ENCODE peak calls at places on chromosomes 13 and 19, in nine cellular contexts. One of them, this sample, is unnamed.

GRCh38 chr13:45416521-45417125 is 1.6 kb downstream of the SLC25A30 start:
- DNase-seq in fibroblast of the aortic adventitia: no peak
- DNase-seq in stimulated activated naive CD8-positive, alpha-beta T cell treated with anti-CD3 and anti-CD28 coated beads, Interleukin-15, Interleukin-2, amounts not matched to agents 100 U/mL and 50 U/mL, for 24 hours: no peak
- DNase-seq in CD4-positive, CD25-positive, alpha-beta regulatory T cell: no peak
- DNase-seq in iris pigment epithelial cell: no peak
- DNase-seq in left colon: no peak
- DNase-seq in HS-5: no peak
- DNase-seq in activated naive CD4-positive, alpha-beta T cell: no peak
- DNase-seq in CD4-positive, alpha-beta memory T cell: no peak
- DNase-seq in this sample: no peak

GRCh38 chr19:32373614-32374295 is 28.3 kb downstream of the ZNF507 start:
- DNase-seq in activated naive CD4-positive, alpha-beta T cell: no peak
- DNase-seq in CD4-positive, alpha-beta memory T cell: no peak
- DNase-seq in iris pigment epithelial cell: peak; percentile 100
- DNase-seq in stimulated activated naive CD8-positive, alpha-beta T cell treated with anti-CD3 and anti-CD28 coated beads, Interleukin-15, Interleukin-2, amounts not matched to agents 100 U/mL and 50 U/mL, for 24 hours: no peak
- DNase-seq in fibroblast of the aortic adventitia: peak; percentile 99
- DNase-seq in left colon: peak; percentile 56
- DNase-seq in HS-5: peak; percentile 99
- DNase-seq in CD4-positive, CD25-positive, alpha-beta regulatory T cell: no peak
- DNase-seq in this sample: no peak

GRCh38 chr19:44635581-44636438 is 7.9 kb upstream of the PVR start:
- DNase-seq in fibroblast of the aortic adventitia: peak; percentile 67
- DNase-seq in stimulated activated naive CD8-positive, alpha-beta T cell treated with anti-CD3 and anti-CD28 coated beads, Interleukin-15, Interleukin-2, amounts not matched to agents 100 U/mL and 50 U/mL, for 24 hours: no peak
- DNase-seq in CD4-positive, alpha-beta memory T cell: no peak
- DNase-seq in iris pigment epithelial cell: peak; percentile 53
- DNase-seq in left colon: no peak
- DNase-seq in CD4-positive, CD25-positive, alpha-beta regulatory T cell: no peak
- DNase-seq in HS-5: no peak
- DNase-seq in activated naive CD4-positive, alpha-beta T cell: no peak
- DNase-seq in this sample: no peak

GRCh38 chr13:42047561-42048322 is 706 bp upstream of the DGKH start:
- DNase-seq in fibroblast of the aortic adventitia: peak; percentile 78
- DNase-seq in left colon: peak; percentile 68
- DNase-seq in iris pigment epithelial cell: peak; percentile 75
- DNase-seq in stimulated activated naive CD8-positive, alpha-beta T cell treated with anti-CD3 and anti-CD28 coated beads, Interleukin-15, Interleukin-2, amounts not matched to agents 100 U/mL and 50 U/mL, for 24 hours: peak; percentile 59
- DNase-seq in CD4-positive, alpha-beta memory T cell: peak; percentile 32
- DNase-seq in HS-5: no peak
- DNase-seq in activated naive CD4-positive, alpha-beta T cell: no peak
- DNase-seq in CD4-positive, CD25-positive, alpha-beta regulatory T cell: peak; percentile 82
- DNase-seq in this sample: no peak

GRCh38 chr13:41196011-41196410 is 1.6 kb upstream of the KBTBD7 start:
- DNase-seq in left colon: no peak
- DNase-seq in CD4-positive, alpha-beta memory T cell: no peak
- DNase-seq in fibroblast of the aortic adventitia: no peak
- DNase-seq in stimulated activated naive CD8-positive, alpha-beta T cell treated with anti-CD3 and anti-CD28 coated beads, Interleukin-15, Interleukin-2, amounts not matched to agents 100 U/mL and 50 U/mL, for 24 hours: no peak
- DNase-seq in activated naive CD4-positive, alpha-beta T cell: no peak
- DNase-seq in iris pigment epithelial cell: no peak
- DNase-seq in HS-5: no peak
- DNase-seq in CD4-positive, CD25-positive, alpha-beta regulatory T cell: no peak
- DNase-seq in this sample: no peak

GRCh38 chr19:48616491-48617056 is 1.7 kb upstream of the FAM83E start:
- DNase-seq in stimulated activated naive CD8-positive, alpha-beta T cell treated with anti-CD3 and anti-CD28 coated beads, Interleukin-15, Interleukin-2, amounts not matched to agents 100 U/mL and 50 U/mL, for 24 hours: no peak
- DNase-seq in CD4-positive, alpha-beta memory T cell: no peak
- DNase-seq in iris pigment epithelial cell: no peak
- DNase-seq in activated naive CD4-positive, alpha-beta T cell: no peak
- DNase-seq in fibroblast of the aortic adventitia: no peak
- DNase-seq in HS-5: no peak
- DNase-seq in left colon: no peak
- DNase-seq in CD4-positive, CD25-positive, alpha-beta regulatory T cell: no peak
- DNase-seq in this sample: no peak

GRCh38 chr13:50793026-50793425 is 50.5 kb downstream of the DLEU7 start:
- DNase-seq in activated naive CD4-positive, alpha-beta T cell: no peak
- DNase-seq in CD4-positive, CD25-positive, alpha-beta regulatory T cell: no peak
- DNase-seq in left colon: no peak
- DNase-seq in iris pigment epithelial cell: no peak
- DNase-seq in HS-5: no peak
- DNase-seq in stimulated activated naive CD8-positive, alpha-beta T cell treated with anti-CD3 and anti-CD28 coated beads, Interleukin-15, Interleukin-2, amounts not matched to agents 100 U/mL and 50 U/mL, for 24 hours: no peak
- DNase-seq in CD4-positive, alpha-beta memory T cell: no peak
- DNase-seq in fibroblast of the aortic adventitia: no peak
- DNase-seq in this sample: no peak

GRCh38 chr13:66459143-66459542 is 771.0 kb downstream of the PCDH9 start:
- DNase-seq in CD4-positive, alpha-beta memory T cell: no peak
- DNase-seq in CD4-positive, CD25-positive, alpha-beta regulatory T cell: no peak
- DNase-seq in HS-5: no peak
- DNase-seq in activated naive CD4-positive, alpha-beta T cell: no peak
- DNase-seq in fibroblast of the aortic adventitia: no peak
- DNase-seq in stimulated activated naive CD8-positive, alpha-beta T cell treated with anti-CD3 and anti-CD28 coated beads, Interleukin-15, Interleukin-2, amounts not matched to agents 100 U/mL and 50 U/mL, for 24 hours: no peak
- DNase-seq in left colon: no peak
- DNase-seq in iris pigment epithelial cell: no peak
- DNase-seq in this sample: no peak

GRCh38 chr13:52713894-52714293 is 25.7 kb downstream of the CNMD start:
- DNase-seq in CD4-positive, alpha-beta memory T cell: no peak
- DNase-seq in CD4-positive, CD25-positive, alpha-beta regulatory T cell: no peak
- DNase-seq in iris pigment epithelial cell: no peak
- DNase-seq in activated naive CD4-positive, alpha-beta T cell: no peak
- DNase-seq in HS-5: no peak
- DNase-seq in fibroblast of the aortic adventitia: no peak
- DNase-seq in stimulated activated naive CD8-positive, alpha-beta T cell treated with anti-CD3 and anti-CD28 coated beads, Interleukin-15, Interleukin-2, amounts not matched to agents 100 U/mL and 50 U/mL, for 24 hours: no peak
- DNase-seq in left colon: peak; percentile 28
- DNase-seq in this sample: no peak

GRCh38 chr19:54882758-54883157 is 8.7 kb downstream of the FCAR start:
- DNase-seq in fibroblast of the aortic adventitia: no peak
- DNase-seq in iris pigment epithelial cell: no peak
- DNase-seq in CD4-positive, alpha-beta memory T cell: no peak
- DNase-seq in CD4-positive, CD25-positive, alpha-beta regulatory T cell: peak; percentile 52
- DNase-seq in HS-5: no peak
- DNase-seq in stimulated activated naive CD8-positive, alpha-beta T cell treated with anti-CD3 and anti-CD28 coated beads, Interleukin-15, Interleukin-2, amounts not matched to agents 100 U/mL and 50 U/mL, for 24 hours: no peak
- DNase-seq in left colon: no peak
- DNase-seq in activated naive CD4-positive, alpha-beta T cell: no peak
- DNase-seq in this sample: peak; percentile 32

GRCh38 chr19:13118424-13119193 is 545 bp downstream of the NACC1 start:
- DNase-seq in left colon: peak; percentile 72
- DNase-seq in HS-5: no peak
- DNase-seq in CD4-positive, alpha-beta memory T cell: no peak
- DNase-seq in fibroblast of the aortic adventitia: no peak
- DNase-seq in stimulated activated naive CD8-positive, alpha-beta T cell treated with anti-CD3 and anti-CD28 coated beads, Interleukin-15, Interleukin-2, amounts not matched to agents 100 U/mL and 50 U/mL, for 24 hours: peak; percentile 62
- DNase-seq in activated naive CD4-positive, alpha-beta T cell: no peak
- DNase-seq in CD4-positive, CD25-positive, alpha-beta regulatory T cell: peak; percentile 47
- DNase-seq in iris pigment epithelial cell: peak; percentile 55
- DNase-seq in this sample: no peak

GRCh38 chr13:89465366-89465765 is 1794.2 kb downstream of the SLITRK5 start:
- DNase-seq in stimulated activated naive CD8-positive, alpha-beta T cell treated with anti-CD3 and anti-CD28 coated beads, Interleukin-15, Interleukin-2, amounts not matched to agents 100 U/mL and 50 U/mL, for 24 hours: no peak
- DNase-seq in CD4-positive, alpha-beta memory T cell: no peak
- DNase-seq in fibroblast of the aortic adventitia: no peak
- DNase-seq in left colon: no peak
- DNase-seq in CD4-positive, CD25-positive, alpha-beta regulatory T cell: no peak
- DNase-seq in activated naive CD4-positive, alpha-beta T cell: no peak
- DNase-seq in HS-5: peak; percentile 14
- DNase-seq in iris pigment epithelial cell: peak; percentile 81
- DNase-seq in this sample: no peak

GRCh38 chr13:25819856-25820530 is 231.8 kb downstream of the SHISA2 start:
- DNase-seq in HS-5: no peak
- DNase-seq in CD4-positive, CD25-positive, alpha-beta regulatory T cell: no peak
- DNase-seq in stimulated activated naive CD8-positive, alpha-beta T cell treated with anti-CD3 and anti-CD28 coated beads, Interleukin-15, Interleukin-2, amounts not matched to agents 100 U/mL and 50 U/mL, for 24 hours: no peak
- DNase-seq in fibroblast of the aortic adventitia: no peak
- DNase-seq in left colon: no peak
- DNase-seq in activated naive CD4-positive, alpha-beta T cell: no peak
- DNase-seq in CD4-positive, alpha-beta memory T cell: no peak
- DNase-seq in iris pigment epithelial cell: no peak
- DNase-seq in this sample: no peak

GRCh38 chr13:56424246-56424645 is 716.5 kb upstream of the PRR20A start:
- DNase-seq in activated naive CD4-positive, alpha-beta T cell: no peak
- DNase-seq in fibroblast of the aortic adventitia: no peak
- DNase-seq in stimulated activated naive CD8-positive, alpha-beta T cell treated with anti-CD3 and anti-CD28 coated beads, Interleukin-15, Interleukin-2, amounts not matched to agents 100 U/mL and 50 U/mL, for 24 hours: no peak
- DNase-seq in left colon: no peak
- DNase-seq in HS-5: no peak
- DNase-seq in CD4-positive, CD25-positive, alpha-beta regulatory T cell: no peak
- DNase-seq in CD4-positive, alpha-beta memory T cell: no peak
- DNase-seq in iris pigment epithelial cell: no peak
- DNase-seq in this sample: no peak

GRCh38 chr19:45113628-45114027 is 20.6 kb downstream of the PPP1R37 start:
- DNase-seq in iris pigment epithelial cell: no peak
- DNase-seq in left colon: peak; percentile 75
- DNase-seq in fibroblast of the aortic adventitia: no peak
- DNase-seq in CD4-positive, CD25-positive, alpha-beta regulatory T cell: no peak
- DNase-seq in activated naive CD4-positive, alpha-beta T cell: no peak
- DNase-seq in HS-5: no peak
- DNase-seq in CD4-positive, alpha-beta memory T cell: no peak
- DNase-seq in stimulated activated naive CD8-positive, alpha-beta T cell treated with anti-CD3 and anti-CD28 coated beads, Interleukin-15, Interleukin-2, amounts not matched to agents 100 U/mL and 50 U/mL, for 24 hours: no peak
- DNase-seq in this sample: no peak

GRCh38 chr13:66430266-66430665 is 799.9 kb downstream of the PCDH9 start:
- DNase-seq in left colon: no peak
- DNase-seq in fibroblast of the aortic adventitia: no peak
- DNase-seq in CD4-positive, alpha-beta memory T cell: no peak
- DNase-seq in CD4-positive, CD25-positive, alpha-beta regulatory T cell: no peak
- DNase-seq in HS-5: no peak
- DNase-seq in iris pigment epithelial cell: peak; percentile 62
- DNase-seq in stimulated activated naive CD8-positive, alpha-beta T cell treated with anti-CD3 and anti-CD28 coated beads, Interleukin-15, Interleukin-2, amounts not matched to agents 100 U/mL and 50 U/mL, for 24 hours: no peak
- DNase-seq in activated naive CD4-positive, alpha-beta T cell: no peak
- DNase-seq in this sample: no peak

GRCh38 chr19:31138077-31138476 is 211.2 kb downstream of the TSHZ3 start:
- DNase-seq in iris pigment epithelial cell: no peak
- DNase-seq in stimulated activated naive CD8-positive, alpha-beta T cell treated with anti-CD3 and anti-CD28 coated beads, Interleukin-15, Interleukin-2, amounts not matched to agents 100 U/mL and 50 U/mL, for 24 hours: no peak
- DNase-seq in CD4-positive, CD25-positive, alpha-beta regulatory T cell: no peak
- DNase-seq in activated naive CD4-positive, alpha-beta T cell: no peak
- DNase-seq in fibroblast of the aortic adventitia: no peak
- DNase-seq in CD4-positive, alpha-beta memory T cell: no peak
- DNase-seq in HS-5: no peak
- DNase-seq in left colon: no peak
- DNase-seq in this sample: no peak

GRCh38 chr19:54475706-54476105 is 2.6 kb upstream of the CDC42EP5 start:
- DNase-seq in iris pigment epithelial cell: no peak
- DNase-seq in activated naive CD4-positive, alpha-beta T cell: no peak
- DNase-seq in HS-5: no peak
- DNase-seq in stimulated activated naive CD8-positive, alpha-beta T cell treated with anti-CD3 and anti-CD28 coated beads, Interleukin-15, Interleukin-2, amounts not matched to agents 100 U/mL and 50 U/mL, for 24 hours: no peak
- DNase-seq in CD4-positive, CD25-positive, alpha-beta regulatory T cell: no peak
- DNase-seq in left colon: no peak
- DNase-seq in fibroblast of the aortic adventitia: no peak
- DNase-seq in CD4-positive, alpha-beta memory T cell: no peak
- DNase-seq in this sample: no peak

GRCh38 chr13:49356224-49356623 is 87.6 kb downstream of the CAB39L start:
- DNase-seq in CD4-positive, alpha-beta memory T cell: no peak
- DNase-seq in activated naive CD4-positive, alpha-beta T cell: no peak
- DNase-seq in iris pigment epithelial cell: peak; percentile 95
- DNase-seq in CD4-positive, CD25-positive, alpha-beta regulatory T cell: no peak
- DNase-seq in stimulated activated naive CD8-positive, alpha-beta T cell treated with anti-CD3 and anti-CD28 coated beads, Interleukin-15, Interleukin-2, amounts not matched to agents 100 U/mL and 50 U/mL, for 24 hours: no peak
- DNase-seq in fibroblast of the aortic adventitia: peak; percentile 93
- DNase-seq in left colon: no peak
- DNase-seq in HS-5: peak; percentile 39
- DNase-seq in this sample: no peak

GRCh38 chr13:39095500-39095899 is 57.2 kb downstream of the NHLRC3 start:
- DNase-seq in fibroblast of the aortic adventitia: no peak
- DNase-seq in iris pigment epithelial cell: no peak
- DNase-seq in stimulated activated naive CD8-positive, alpha-beta T cell treated with anti-CD3 and anti-CD28 coated beads, Interleukin-15, Interleukin-2, amounts not matched to agents 100 U/mL and 50 U/mL, for 24 hours: no peak
- DNase-seq in CD4-positive, CD25-positive, alpha-beta regulatory T cell: no peak
- DNase-seq in HS-5: no peak
- DNase-seq in left colon: no peak
- DNase-seq in CD4-positive, alpha-beta memory T cell: no peak
- DNase-seq in activated naive CD4-positive, alpha-beta T cell: no peak
- DNase-seq in this sample: no peak

GRCh38 chr19:40305403-40305802 is 20.3 kb upstream of the AKT2 start:
- DNase-seq in left colon: peak; percentile 79
- DNase-seq in HS-5: peak; percentile 49
- DNase-seq in CD4-positive, CD25-positive, alpha-beta regulatory T cell: peak; percentile 87
- DNase-seq in fibroblast of the aortic adventitia: peak; percentile 92
- DNase-seq in activated naive CD4-positive, alpha-beta T cell: peak; percentile 14
- DNase-seq in stimulated activated naive CD8-positive, alpha-beta T cell treated with anti-CD3 and anti-CD28 coated beads, Interleukin-15, Interleukin-2, amounts not matched to agents 100 U/mL and 50 U/mL, for 24 hours: peak; percentile 82
- DNase-seq in iris pigment epithelial cell: peak; percentile 91
- DNase-seq in CD4-positive, alpha-beta memory T cell: peak; percentile 72
- DNase-seq in this sample: peak; percentile 80

GRCh38 chr19:39100500-39101166 is 16.5 kb downstream of the ACP7 start:
- DNase-seq in activated naive CD4-positive, alpha-beta T cell: no peak
- DNase-seq in CD4-positive, alpha-beta memory T cell: no peak
- DNase-seq in CD4-positive, CD25-positive, alpha-beta regulatory T cell: no peak
- DNase-seq in iris pigment epithelial cell: no peak
- DNase-seq in HS-5: no peak
- DNase-seq in fibroblast of the aortic adventitia: no peak
- DNase-seq in stimulated activated naive CD8-positive, alpha-beta T cell treated with anti-CD3 and anti-CD28 coated beads, Interleukin-15, Interleukin-2, amounts not matched to agents 100 U/mL and 50 U/mL, for 24 hours: no peak
- DNase-seq in left colon: no peak
- DNase-seq in this sample: no peak

GRCh38 chr13:40430234-40430633 is 236.2 kb downstream of the FOXO1 start:
- DNase-seq in iris pigment epithelial cell: no peak
- DNase-seq in left colon: no peak
- DNase-seq in activated naive CD4-positive, alpha-beta T cell: no peak
- DNase-seq in HS-5: no peak
- DNase-seq in CD4-positive, CD25-positive, alpha-beta regulatory T cell: no peak
- DNase-seq in stimulated activated naive CD8-positive, alpha-beta T cell treated with anti-CD3 and anti-CD28 coated beads, Interleukin-15, Interleukin-2, amounts not matched to agents 100 U/mL and 50 U/mL, for 24 hours: no peak
- DNase-seq in fibroblast of the aortic adventitia: no peak
- DNase-seq in CD4-positive, alpha-beta memory T cell: no peak
- DNase-seq in this sample: no peak

GRCh38 chr19:33401683-33402420 is 28.3 kb downstream of the CEBPG start:
- DNase-seq in activated naive CD4-positive, alpha-beta T cell: no peak
- DNase-seq in left colon: peak; percentile 19
- DNase-seq in HS-5: no peak
- DNase-seq in fibroblast of the aortic adventitia: no peak
- DNase-seq in iris pigment epithelial cell: no peak
- DNase-seq in stimulated activated naive CD8-positive, alpha-beta T cell treated with anti-CD3 and anti-CD28 coated beads, Interleukin-15, Interleukin-2, amounts not matched to agents 100 U/mL and 50 U/mL, for 24 hours: no peak
- DNase-seq in CD4-positive, alpha-beta memory T cell: no peak
- DNase-seq in CD4-positive, CD25-positive, alpha-beta regulatory T cell: no peak
- DNase-seq in this sample: no peak

GRCh38 chr13:97758317-97758716 is 195.2 kb upstream of the IPO5 start:
- DNase-seq in HS-5: no peak
- DNase-seq in fibroblast of the aortic adventitia: peak; percentile 57
- DNase-seq in CD4-positive, CD25-positive, alpha-beta regulatory T cell: no peak
- DNase-seq in CD4-positive, alpha-beta memory T cell: no peak
- DNase-seq in activated naive CD4-positive, alpha-beta T cell: no peak
- DNase-seq in left colon: no peak
- DNase-seq in iris pigment epithelial cell: no peak
- DNase-seq in stimulated activated naive CD8-positive, alpha-beta T cell treated with anti-CD3 and anti-CD28 coated beads, Interleukin-15, Interleukin-2, amounts not matched to agents 100 U/mL and 50 U/mL, for 24 hours: no peak
- DNase-seq in this sample: no peak

GRCh38 chr19:48364564-48365363 is 597 bp downstream of the SYNGR4 start:
- DNase-seq in activated naive CD4-positive, alpha-beta T cell: no peak
- DNase-seq in fibroblast of the aortic adventitia: no peak
- DNase-seq in stimulated activated naive CD8-positive, alpha-beta T cell treated with anti-CD3 and anti-CD28 coated beads, Interleukin-15, Interleukin-2, amounts not matched to agents 100 U/mL and 50 U/mL, for 24 hours: no peak
- DNase-seq in iris pigment epithelial cell: no peak
- DNase-seq in HS-5: no peak
- DNase-seq in left colon: peak; percentile 45
- DNase-seq in CD4-positive, alpha-beta memory T cell: no peak
- DNase-seq in CD4-positive, CD25-positive, alpha-beta regulatory T cell: no peak
- DNase-seq in this sample: no peak

GRCh38 chr19:37979547-37980082 is 72.6 kb downstream of the SIPA1L3 start:
- DNase-seq in stimulated activated naive CD8-positive, alpha-beta T cell treated with anti-CD3 and anti-CD28 coated beads, Interleukin-15, Interleukin-2, amounts not matched to agents 100 U/mL and 50 U/mL, for 24 hours: no peak
- DNase-seq in CD4-positive, CD25-positive, alpha-beta regulatory T cell: no peak
- DNase-seq in iris pigment epithelial cell: no peak
- DNase-seq in activated naive CD4-positive, alpha-beta T cell: no peak
- DNase-seq in CD4-positive, alpha-beta memory T cell: no peak
- DNase-seq in left colon: peak; percentile 40
- DNase-seq in HS-5: no peak
- DNase-seq in fibroblast of the aortic adventitia: no peak
- DNase-seq in this sample: no peak

GRCh38 chr19:33496016-33496415 is 25.6 kb downstream of the PEPD start:
- DNase-seq in CD4-positive, CD25-positive, alpha-beta regulatory T cell: no peak
- DNase-seq in fibroblast of the aortic adventitia: no peak
- DNase-seq in iris pigment epithelial cell: no peak
- DNase-seq in HS-5: no peak
- DNase-seq in activated naive CD4-positive, alpha-beta T cell: no peak
- DNase-seq in left colon: no peak
- DNase-seq in stimulated activated naive CD8-positive, alpha-beta T cell treated with anti-CD3 and anti-CD28 coated beads, Interleukin-15, Interleukin-2, amounts not matched to agents 100 U/mL and 50 U/mL, for 24 hours: no peak
- DNase-seq in CD4-positive, alpha-beta memory T cell: no peak
- DNase-seq in this sample: no peak

GRCh38 chr13:23709521-23709920 is 139.3 kb downstream of the TNFRSF19 start:
- DNase-seq in CD4-positive, CD25-positive, alpha-beta regulatory T cell: no peak
- DNase-seq in activated naive CD4-positive, alpha-beta T cell: no peak
- DNase-seq in left colon: no peak
- DNase-seq in CD4-positive, alpha-beta memory T cell: no peak
- DNase-seq in iris pigment epithelial cell: no peak
- DNase-seq in fibroblast of the aortic adventitia: peak; percentile 45
- DNase-seq in stimulated activated naive CD8-positive, alpha-beta T cell treated with anti-CD3 and anti-CD28 coated beads, Interleukin-15, Interleukin-2, amounts not matched to agents 100 U/mL and 50 U/mL, for 24 hours: no peak
- DNase-seq in HS-5: no peak
- DNase-seq in this sample: no peak

GRCh38 chr19:1833540-1833939 is 14.7 kb downstream of the REXO1 start:
- DNase-seq in iris pigment epithelial cell: no peak
- DNase-seq in left colon: no peak
- DNase-seq in CD4-positive, alpha-beta memory T cell: no peak
- DNase-seq in HS-5: no peak
- DNase-seq in activated naive CD4-positive, alpha-beta T cell: no peak
- DNase-seq in stimulated activated naive CD8-positive, alpha-beta T cell treated with anti-CD3 and anti-CD28 coated beads, Interleukin-15, Interleukin-2, amounts not matched to agents 100 U/mL and 50 U/mL, for 24 hours: no peak
- DNase-seq in CD4-positive, CD25-positive, alpha-beta regulatory T cell: no peak
- DNase-seq in fibroblast of the aortic adventitia: no peak
- DNase-seq in this sample: no peak

GRCh38 chr19:44850641-44851109 is 4.6 kb downstream of the NECTIN2 start:
- DNase-seq in CD4-positive, CD25-positive, alpha-beta regulatory T cell: no peak
- DNase-seq in HS-5: no peak
- DNase-seq in activated naive CD4-positive, alpha-beta T cell: no peak
- DNase-seq in stimulated activated naive CD8-positive, alpha-beta T cell treated with anti-CD3 and anti-CD28 coated beads, Interleukin-15, Interleukin-2, amounts not matched to agents 100 U/mL and 50 U/mL, for 24 hours: no peak
- DNase-seq in CD4-positive, alpha-beta memory T cell: no peak
- DNase-seq in fibroblast of the aortic adventitia: no peak
- DNase-seq in iris pigment epithelial cell: no peak
- DNase-seq in left colon: no peak
- DNase-seq in this sample: no peak